ENCODE peak calls at places on chromosomes 1 and 21, in four cellular contexts. S, I, C and Z are unnamed samples.

GRCh38 chr21:46228345-46229051 is at the start of gene LSS:
- DNase-seq in I (peak), C (peak), S (peak), Z (peak)

GRCh38 chr21:41536076-41536826 is 28.3 kb upstream of the TMPRSS2 start:
- DNase-seq in S (peak), I (no peak), C (no peak), Z (no peak)

GRCh38 chr21:14888202-14888601 is 176.6 kb downstream of the NRIP1 start:
- DNase-seq in S (no peak), I (no peak), C (no peak), Z (no peak)

GRCh38 chr1:121538943-121539575 is 354.3 kb downstream of the SRGAP2C start:
- DNase-seq in C (no peak), S (no peak), I (no peak), Z (no peak)

GRCh38 chr21:37907076-37907475 is 9.2 kb downstream of the KCNJ6 start:
- DNase-seq in I (no peak), C (no peak), S (no peak), Z (no peak)

GRCh38 chr1:55064071-55064581 is 24.8 kb downstream of the PCSK9 start:
- DNase-seq in C (no peak), S (no peak), I (no peak), Z (no peak)

GRCh38 chr1:11752359-11753208 is 9.4 kb upstream of the C1orf167 start:
- DNase-seq in S (no peak), I (no peak), C (no peak), Z (no peak)

GRCh38 chr1:8889925-8890785 is 11.7 kb upstream of the ENO1 start:
- DNase-seq in I (no peak), S (peak), C (no peak), Z (no peak)

GRCh38 chr1:5551274-5551966 is 440.8 kb downstream of the NPHP4 start:
- DNase-seq in C (no peak), S (no peak), I (no peak), Z (no peak)